ENCODE peak calls at places on chromosome 1, in four cellular contexts. One of them, this sample, is unnamed.

GRCh38 chr1:21217812-21218596 is 41.3 kb upstream of the EIF4G3 start:
- DNase-seq in neural progenitor cell: peak
- DNase-seq in hepatocyte: peak
- DNase-seq in lower leg skin: no peak
- DNase-seq in this sample: peak

GRCh38 chr1:86155807-86156561 is 588 bp downstream of the COL24A1 start:
- DNase-seq in lower leg skin: no peak
- DNase-seq in neural progenitor cell: peak
- DNase-seq in hepatocyte: peak
- DNase-seq in this sample: peak

GRCh38 chr1:63087966-63088365 is 234.4 kb upstream of the FOXD3 start:
- DNase-seq in hepatocyte: peak
- DNase-seq in lower leg skin: no peak
- DNase-seq in neural progenitor cell: peak
- DNase-seq in this sample: peak

GRCh38 chr1:43540653-43541071 is 10.0 kb downstream of the PTPRF start:
- DNase-seq in neural progenitor cell: no peak
- DNase-seq in lower leg skin: no peak
- DNase-seq in hepatocyte: no peak
- DNase-seq in this sample: no peak

GRCh38 chr1:200512191-200512590 is 102.4 kb upstream of the ZNF281 start:
- DNase-seq in neural progenitor cell: no peak
- DNase-seq in hepatocyte: no peak
- DNase-seq in lower leg skin: no peak
- DNase-seq in this sample: no peak

GRCh38 chr1:183200451-183200850 is 14.4 kb downstream of the LAMC2 start:
- DNase-seq in hepatocyte: no peak
- DNase-seq in neural progenitor cell: no peak
- DNase-seq in lower leg skin: no peak
- DNase-seq in this sample: no peak

GRCh38 chr1:212935387-212935981 is 14.9 kb upstream of the VASH2 start:
- DNase-seq in neural progenitor cell: no peak
- DNase-seq in hepatocyte: no peak
- DNase-seq in lower leg skin: no peak
- DNase-seq in this sample: no peak

GRCh38 chr1:201656670-201657032 is 117.7 kb downstream of the NAV1 start:
- DNase-seq in lower leg skin: no peak
- DNase-seq in hepatocyte: peak
- DNase-seq in neural progenitor cell: no peak
- DNase-seq in this sample: no peak

GRCh38 chr1:37656881-37657280 is 22.2 kb upstream of the RSPO1 start:
- DNase-seq in neural progenitor cell: no peak
- DNase-seq in lower leg skin: no peak
- DNase-seq in hepatocyte: no peak
- DNase-seq in this sample: no peak

GRCh38 chr1:25540750-25541350 is 2.6 kb upstream of the LDLRAP1 start:
- DNase-seq in neural progenitor cell: no peak
- DNase-seq in hepatocyte: no peak
- DNase-seq in lower leg skin: no peak
- DNase-seq in this sample: no peak

DNA sequence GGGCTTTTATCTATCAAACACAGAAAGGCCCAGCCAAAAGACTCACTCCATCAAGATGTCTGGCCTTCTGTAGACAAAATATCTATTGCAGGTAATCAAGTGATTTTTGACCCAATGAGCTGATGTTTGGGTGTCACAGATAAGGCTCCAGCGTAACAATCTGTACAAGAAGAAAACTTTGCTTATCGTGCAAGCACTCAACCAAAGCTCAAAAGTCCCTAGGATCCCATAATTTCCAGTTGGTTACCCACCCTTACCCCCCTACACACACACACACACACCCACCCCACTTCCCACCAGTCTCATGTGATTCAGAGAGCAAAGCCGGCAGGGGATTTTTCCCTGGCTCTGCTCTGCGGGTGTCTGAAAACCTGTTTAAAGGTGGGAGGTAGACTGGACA is 5.8 kb downstream of the ITPKB start:
- DNase-seq in neural progenitor cell: no peak
- DNase-seq in hepatocyte: no peak
- DNase-seq in lower leg skin: no peak
- DNase-seq in this sample: no peak
- H3K4me3 ChIP-seq in neural progenitor cell: no peak
- H3K4me3 ChIP-seq in hepatocyte: no peak
- H3K4me3 ChIP-seq in lower leg skin: no peak
- H3K4me3 ChIP-seq in this sample: no peak

GRCh38 chr1:68293609-68294353 is 61.5 kb upstream of the WLS start:
- DNase-seq in neural progenitor cell: peak
- DNase-seq in hepatocyte: peak
- DNase-seq in lower leg skin: no peak
- DNase-seq in this sample: peak
- H3K4me3 ChIP-seq in neural progenitor cell: peak
- H3K4me3 ChIP-seq in hepatocyte: no peak
- H3K4me3 ChIP-seq in lower leg skin: no peak
- H3K4me3 ChIP-seq in this sample: peak

GRCh38 chr1:226603976-226604845 is 55.6 kb downstream of the STUM start:
- DNase-seq in neural progenitor cell: peak
- DNase-seq in hepatocyte: no peak
- DNase-seq in lower leg skin: no peak
- DNase-seq in this sample: peak
- H3K4me3 ChIP-seq in neural progenitor cell: no peak
- H3K4me3 ChIP-seq in hepatocyte: no peak
- H3K4me3 ChIP-seq in lower leg skin: no peak
- H3K4me3 ChIP-seq in this sample: no peak

GRCh38 chr1:53737648-53738204 is 1.2 kb downstream of the GLIS1 start:
- DNase-seq in lower leg skin: no peak
- DNase-seq in hepatocyte: peak
- DNase-seq in neural progenitor cell: peak
- DNase-seq in this sample: peak
- H3K4me3 ChIP-seq in lower leg skin: no peak
- H3K4me3 ChIP-seq in hepatocyte: no peak
- H3K4me3 ChIP-seq in neural progenitor cell: peak
- H3K4me3 ChIP-seq in this sample: peak

GRCh38 chr1:203295796-203296195 is 9.5 kb upstream of the BTG2 start:
- DNase-seq in lower leg skin: no peak
- DNase-seq in hepatocyte: no peak
- DNase-seq in neural progenitor cell: no peak
- DNase-seq in this sample: no peak
- H3K4me3 ChIP-seq in lower leg skin: no peak
- H3K4me3 ChIP-seq in hepatocyte: no peak
- H3K4me3 ChIP-seq in neural progenitor cell: no peak
- H3K4me3 ChIP-seq in this sample: no peak

GRCh38 chr1:172177849-172178248 is 242.6 kb upstream of the C1orf105 start:
- DNase-seq in hepatocyte: peak
- DNase-seq in lower leg skin: no peak
- DNase-seq in neural progenitor cell: no peak
- DNase-seq in this sample: no peak

GRCh38 chr1:172178846-172179245 is 241.6 kb upstream of the C1orf105 start:
- DNase-seq in hepatocyte: peak
- DNase-seq in lower leg skin: no peak
- DNase-seq in neural progenitor cell: no peak
- DNase-seq in this sample: no peak

GRCh38 chr1:172176206-172176605 is 244.3 kb upstream of the C1orf105 start:
- DNase-seq in hepatocyte: no peak
- DNase-seq in lower leg skin: no peak
- DNase-seq in neural progenitor cell: no peak
- DNase-seq in this sample: no peak

GRCh38 chr1:172185206-172185605 is 235.3 kb upstream of the C1orf105 start:
- DNase-seq in lower leg skin: no peak
- DNase-seq in hepatocyte: no peak
- DNase-seq in neural progenitor cell: no peak
- DNase-seq in this sample: no peak

DNA sequence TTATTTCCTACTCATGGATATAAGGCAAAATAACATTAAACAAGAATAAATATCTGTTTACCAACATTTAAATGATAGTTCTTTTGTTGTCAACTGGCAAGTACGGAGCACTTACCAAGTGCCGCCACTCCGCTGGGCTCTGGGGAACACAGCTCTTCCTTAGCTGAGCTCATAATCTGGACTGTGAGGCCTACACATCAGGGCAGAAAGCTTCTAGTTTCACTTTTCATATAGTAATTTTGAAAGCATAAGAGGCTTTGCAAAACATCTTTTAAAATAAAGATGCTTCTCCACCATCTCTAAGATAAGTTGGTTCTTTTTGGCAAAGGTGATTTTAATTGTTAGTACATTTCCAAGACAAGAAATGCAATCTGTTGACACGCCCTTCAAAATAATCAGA is 239.6 kb upstream of the C1orf105 start:
- DNase-seq in neural progenitor cell: no peak
- DNase-seq in hepatocyte: peak
- DNase-seq in lower leg skin: peak
- DNase-seq in this sample: no peak
- H3K4me3 ChIP-seq in neural progenitor cell: no peak
- H3K4me3 ChIP-seq in hepatocyte: no peak
- H3K4me3 ChIP-seq in lower leg skin: no peak
- H3K4me3 ChIP-seq in this sample: no peak

DNA sequence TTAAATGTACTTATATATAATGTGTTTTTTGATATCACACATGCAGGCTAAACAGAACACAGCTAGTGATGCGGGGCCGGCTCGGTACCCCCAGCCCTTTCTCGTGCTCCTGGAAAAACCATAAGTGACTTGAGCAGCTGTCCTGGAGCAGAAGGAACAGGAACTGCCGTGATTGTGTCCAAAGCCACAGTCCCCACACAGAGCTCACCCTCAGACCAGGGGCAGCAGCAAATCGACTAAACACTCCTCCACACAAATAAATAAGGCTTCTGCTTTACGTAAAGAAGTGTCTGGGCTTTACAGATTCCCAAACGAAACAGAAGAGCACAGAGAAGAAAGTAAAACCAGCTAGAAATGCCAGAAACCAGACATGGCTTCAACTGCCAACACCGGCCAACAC is 9.6 kb downstream of the UBE2J2 start:
- DNase-seq in lower leg skin: no peak
- DNase-seq in neural progenitor cell: no peak
- DNase-seq in hepatocyte: no peak
- DNase-seq in this sample: no peak
- H3K4me3 ChIP-seq in lower leg skin: no peak
- H3K4me3 ChIP-seq in neural progenitor cell: no peak
- H3K4me3 ChIP-seq in hepatocyte: no peak
- H3K4me3 ChIP-seq in this sample: no peak

This sample was measured in H7.